ENCODE peak calls at places on chromosomes 12 and 14, in ten cellular contexts. G is H1, V is transverse colon, E is suprapubic skin, S is ovary, B is SK-N-SH, U is stomach, L is GM12878, K is sigmoid colon, Z is K562. F is an unnamed sample.
A peak's percentile ranks its signal among the peaks of the same experiment; 100 is the strongest.

GRCh38 chr14:63670692-63671091 is 29.0 kb upstream of the WDR89 start:
- DNase-seq in V (no peak), K (no peak), B (no peak), L (no peak), U (no peak), S (no peak), E (no peak), G (no peak), Z (no peak), F (no peak)

GRCh38 chr12:26177303-26177702 is 18.1 kb upstream of the SSPN start:
- DNase-seq in K (no peak), U (no peak), B (no peak), E (no peak), S (no peak), L (no peak), V (peak; percentile 61), G (no peak), Z (no peak), F (no peak)

GRCh38 chr14:95577875-95578274 is 43.0 kb downstream of the GLRX5 start:
- DNase-seq in S (no peak), V (no peak), G (no peak), K (no peak), E (no peak), L (no peak), Z (no peak), B (no peak), U (no peak), F (no peak)

GRCh38 chr14:76829650-76830421 is 3.6 kb downstream of the LRRC74A start:
- DNase-seq in E (peak; percentile 80), G (no peak), K (peak; percentile 76), U (peak; percentile 50), Z (no peak), L (no peak), S (no peak), V (no peak), B (peak; percentile 55), F (peak; percentile 74)

GRCh38 chr14:42378274-42378673 is 771.6 kb downstream of the LRFN5 start:
- DNase-seq in K (no peak), Z (no peak), B (no peak), S (no peak), U (no peak), V (no peak), G (no peak), L (no peak), E (no peak), F (no peak)

GRCh38 chr12:116922194-116922897 is 11.6 kb downstream of the FBXW8 start:
- DNase-seq in K (no peak), E (no peak), L (peak; percentile 50), Z (no peak), U (no peak), B (no peak), V (no peak), S (no peak), G (no peak), F (no peak)

GRCh38 chr12:44372259-44372658 is 503.9 kb downstream of the NELL2 start:
- DNase-seq in B (peak; percentile 7), E (no peak), K (no peak), L (no peak), G (no peak), S (no peak), U (no peak), Z (no peak), V (no peak), F (no peak)

GRCh38 chr12:113359133-113359938 is 949 bp downstream of the PLBD2 start:
- DNase-seq in U (no peak), Z (no peak), S (peak; percentile 71), B (no peak), V (peak; percentile 20), K (peak; percentile 80), L (no peak), G (no peak), E (no peak), F (peak; percentile 39)

GRCh38 chr12:124020398-124021024 is 47.5 kb downstream of the ZNF664 start:
- DNase-seq in E (no peak), V (no peak), B (no peak), L (no peak), G (no peak), S (no peak), Z (no peak), K (no peak), U (no peak), F (peak; percentile 39)

GRCh38 chr12:41681898-41682297 is 462.8 kb downstream of the GXYLT1 start:
- DNase-seq in S (no peak), G (no peak), V (no peak), U (no peak), E (no peak), Z (no peak), B (no peak), L (no peak), K (no peak), F (no peak)

GRCh38 chr14:87241018-87241779 is 751.8 kb downstream of the GALC start:
- DNase-seq in K (no peak), G (no peak), V (no peak), U (no peak), S (no peak), B (no peak), Z (no peak), E (no peak), L (no peak), F (no peak)

GRCh38 chr12:84638811-84639368 is 273.7 kb downstream of the SLC6A15 start:
- DNase-seq in G (no peak), B (no peak), Z (no peak), V (no peak), E (no peak), U (no peak), L (no peak), S (no peak), K (no peak), F (no peak)

GRCh38 chr14:50756300-50756699 is 74.7 kb downstream of the NIN start:
- DNase-seq in G (no peak), S (no peak), E (no peak), Z (no peak), V (no peak), U (no peak), B (no peak), L (no peak), K (no peak), F (no peak)

GRCh38 chr12:50932787-50933280 is 19.5 kb upstream of the HIGD1C start:
- DNase-seq in G (no peak), Z (no peak), U (no peak), V (no peak), S (no peak), B (no peak), K (no peak), L (no peak), E (no peak), F (no peak)
- H3K27ac ChIP-seq in G (no peak overlapping the region), Z (peak overlapping the region; percentile 73), U (peak overlapping the region; percentile 3), V (peak overlapping the region; percentile 76), S (no peak overlapping the region), B (no peak overlapping the region), K (peak overlapping the region; percentile 77), L (no peak overlapping the region), E (peak overlapping the region; percentile 56), F (peak overlapping the region; percentile 80)

GRCh38 chr12:90301095-90301494 is 592.5 kb upstream of the ATP2B1 start:
- DNase-seq in K (no peak), L (no peak), Z (no peak), G (no peak), U (no peak), B (no peak), V (no peak), E (no peak), S (no peak), F (no peak)

GRCh38 chr12:90299121-90299520 is 590.5 kb upstream of the ATP2B1 start:
- DNase-seq in G (no peak), B (no peak), U (no peak), L (peak; percentile 44), V (no peak), K (no peak), S (no peak), Z (no peak), E (no peak), F (no peak)

GRCh38 chr12:90304231-90304630 is 595.6 kb upstream of the ATP2B1 start:
- DNase-seq in E (no peak), L (no peak), Z (no peak), S (no peak), V (no peak), B (no peak), K (no peak), U (no peak), G (no peak), F (no peak)

GRCh38 chr12:90298289-90298948 is 589.8 kb upstream of the ATP2B1 start:
- DNase-seq in L (no peak), U (no peak), G (no peak), E (no peak), Z (no peak), K (no peak), V (no peak), B (no peak), S (no peak), F (no peak)

DNA sequence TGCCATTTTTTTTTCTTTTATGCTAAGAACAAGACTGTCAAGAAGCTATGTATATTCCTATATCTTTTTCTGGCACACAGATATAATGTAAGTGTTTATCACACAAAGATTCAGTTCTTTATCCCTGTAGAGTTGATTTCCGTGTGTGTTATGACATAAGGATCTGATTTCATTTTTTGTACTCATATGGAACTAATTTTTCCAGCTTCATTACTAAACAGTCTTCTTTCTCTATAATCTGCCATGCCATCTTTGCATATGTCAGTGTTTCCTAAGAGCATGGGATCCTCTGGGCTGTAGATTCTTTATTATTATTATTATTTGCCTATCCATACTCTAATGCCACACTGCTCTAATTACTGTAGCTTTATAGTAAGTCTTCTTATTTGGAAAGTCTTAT is 593.1 kb upstream of the ATP2B1 start:
- DNase-seq in Z (no peak), L (no peak), E (no peak), S (no peak), K (no peak), U (no peak), B (peak; percentile 30), G (no peak), V (no peak), F (no peak)
- TF ChIP-seq EP300 in Z (no peak), L (no peak), E (no peak), S (no peak), K (no peak), U (no peak), B (peak; percentile 66), G (no peak), V (no peak), F (no peak)

DNA sequence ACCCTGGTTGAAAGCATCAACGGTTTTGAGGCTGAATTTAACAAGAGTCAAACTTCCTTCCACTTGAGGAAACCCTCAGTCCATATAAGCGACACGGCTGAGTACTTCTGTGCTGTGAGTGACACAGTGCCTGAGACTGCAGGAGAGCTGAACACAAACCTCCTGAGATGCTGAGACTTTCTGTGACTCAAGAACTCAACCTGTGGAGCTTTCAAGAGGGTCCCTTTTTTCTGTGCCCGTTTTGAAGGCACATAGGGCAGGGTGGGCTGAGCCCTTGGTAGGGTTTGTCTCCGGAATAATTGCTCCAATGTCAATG is 305.3 kb upstream of the OR4E1 start:
- DNase-seq in L (no peak), G (no peak), V (no peak), S (no peak), K (no peak), U (no peak), B (no peak), E (no peak), Z (no peak), F (no peak)
- H3K27me3 ChIP-seq in L (no peaks in the 10 kb centered on the region), G (no peaks in the 10 kb centered on the region), V (peaks cover 3% of the 10 kb centered on the region), S (no peaks in the 10 kb centered on the region), K (no peaks in the 10 kb centered on the region), U (no peaks in the 10 kb centered on the region), B (no peaks in the 10 kb centered on the region), E (no peaks in the 10 kb centered on the region), Z (no peaks in the 10 kb centered on the region), F (no peaks in the 10 kb centered on the region)

DNA sequence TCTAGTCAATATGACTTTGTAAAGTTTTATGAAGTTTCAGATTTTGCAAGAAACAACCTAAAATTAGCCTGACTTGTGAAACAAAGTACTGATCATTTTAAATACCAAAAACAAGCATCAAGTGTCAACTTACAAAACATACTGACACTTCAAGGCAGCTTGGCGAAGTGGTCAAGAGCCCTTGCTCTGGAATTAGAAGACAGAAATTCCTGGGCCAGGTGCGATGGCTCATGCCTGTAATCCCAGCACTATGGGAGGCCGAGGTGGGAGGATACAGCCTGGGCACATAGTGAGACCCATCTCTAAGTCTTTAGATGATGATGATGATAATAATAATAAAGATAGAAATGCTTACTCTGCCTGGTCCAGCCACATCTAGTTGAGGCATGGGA is 45.4 kb upstream of the NR2C1 start:
- DNase-seq in G (no peak), S (no peak), K (no peak), U (no peak), V (no peak), E (no peak), L (no peak), Z (no peak), B (no peak), F (no peak)
- H3K27ac ChIP-seq in G (no peak overlapping the region), S (no peak overlapping the region), K (peak overlapping the region; percentile 28), U (no peak overlapping the region), V (no peak overlapping the region), E (peak overlapping the region; percentile 14), L (no peak overlapping the region), Z (no peak overlapping the region), B (peak overlapping the region; percentile 39), F (no peak overlapping the region)